ENCODE peak calls at places on chromosomes 2 and 18, in eight cellular contexts. W, H, R, K, Q, U, I and S are unnamed samples.

GRCh38 chr18:55425698-55426097 is 162.3 kb downstream of the TCF4 start:
- DNase-seq in R (no peak), H (no peak), W (no peak), I (no peak), U (no peak), Q (no peak), K (no peak), S (no peak)

GRCh38 chr18:11047156-11047555 is 102.2 kb downstream of the PIEZO2 start:
- DNase-seq in H (no peak), W (no peak), K (no peak), Q (no peak), U (no peak), I (no peak), R (no peak), S (peak)

GRCh38 chr2:113000436-113000835 is 4.8 kb upstream of the IL36A start:
- DNase-seq in W (no peak), Q (no peak), H (no peak), I (no peak), K (no peak), R (no peak), U (no peak), S (no peak)

GRCh38 chr2:230870544-230871360 is 6.0 kb downstream of the ITM2C start:
- DNase-seq in R (no peak), U (no peak), H (no peak), K (no peak), Q (no peak), W (no peak), I (peak), S (no peak)

GRCh38 chr2:236980961-236981360 is 104.7 kb upstream of the COPS8 start:
- DNase-seq in H (no peak), R (no peak), U (no peak), W (no peak), K (no peak), I (no peak), Q (no peak), S (no peak)

GRCh38 chr18:7021994-7022840 is 95.4 kb downstream of the LAMA1 start:
- DNase-seq in H (no peak), R (no peak), U (no peak), K (peak), W (peak), Q (no peak), I (peak), S (no peak)

GRCh38 chr2:55883339-55883738 is 40.2 kb downstream of the EFEMP1 start:
- DNase-seq in Q (no peak), R (no peak), U (no peak), W (peak), H (peak), I (no peak), K (no peak), S (no peak)

GRCh38 chr2:26922638-26923466 is 47.6 kb upstream of the MAPRE3 start:
- DNase-seq in R (no peak), U (peak), Q (peak), I (peak), K (peak), W (peak), H (peak), S (no peak)

GRCh38 chr2:212427031-212427430 is 111.6 kb downstream of the ERBB4 start:
- DNase-seq in W (no peak), U (no peak), R (no peak), Q (no peak), K (no peak), H (no peak), I (no peak), S (no peak)

GRCh38 chr2:224211821-224212220 is 172.7 kb upstream of the SERPINE2 start:
- DNase-seq in K (no peak), Q (no peak), I (no peak), W (no peak), U (no peak), H (no peak), R (no peak), S (no peak)

GRCh38 chr2:59756145-59756544 is 797.3 kb downstream of the BCL11A start:
- DNase-seq in W (no peak), R (no peak), I (peak), K (no peak), Q (no peak), H (no peak), U (no peak), S (no peak)

GRCh38 chr2:225894240-225894980 is 494.9 kb downstream of the NYAP2 start:
- DNase-seq in H (no peak), I (no peak), U (no peak), R (peak), W (peak), Q (no peak), K (no peak), S (no peak)

GRCh38 chr2:201996681-201997254 is 36.9 kb upstream of the FZD7 start:
- DNase-seq in R (no peak), Q (no peak), I (no peak), U (no peak), K (peak), W (no peak), H (no peak), S (no peak)

GRCh38 chr2:102520801-102521200 is 47.8 kb downstream of the SLC9A4 start:
- DNase-seq in Q (no peak), K (no peak), R (no peak), U (no peak), H (no peak), I (no peak), W (no peak), S (no peak)

GRCh38 chr18:21598726-21599584 is 1.5 kb downstream of the ESCO1 start:
- DNase-seq in R (no peak), H (no peak), W (no peak), I (peak), K (peak), Q (no peak), U (no peak), S (no peak)

GRCh38 chr2:201972621-201973255 is 60.9 kb upstream of the FZD7 start:
- DNase-seq in U (no peak), W (no peak), R (no peak), H (no peak), Q (no peak), I (no peak), K (no peak), S (no peak)

GRCh38 chr2:141271346-141271745 is 859.5 kb downstream of the LRP1B start:
- DNase-seq in U (no peak), R (no peak), K (no peak), W (no peak), H (no peak), Q (no peak), I (no peak), S (no peak)

GRCh38 chr18:28003451-28003850 is 173.5 kb downstream of the CDH2 start:
- DNase-seq in R (no peak), W (peak), I (no peak), H (no peak), K (no peak), Q (no peak), U (no peak), S (no peak)

GRCh38 chr2:130835766-130836015 is 1.0 kb upstream of the ARHGEF4 start:
- DNase-seq in Q (no peak), R (no peak), H (no peak), U (no peak), K (no peak), W (no peak), I (no peak), S (no peak)

GRCh38 chr2:144323946-144324345 is 196.0 kb downstream of the ZEB2 start:
- DNase-seq in H (no peak), K (no peak), R (no peak), Q (no peak), U (no peak), I (no peak), W (no peak), S (no peak)

DNA sequence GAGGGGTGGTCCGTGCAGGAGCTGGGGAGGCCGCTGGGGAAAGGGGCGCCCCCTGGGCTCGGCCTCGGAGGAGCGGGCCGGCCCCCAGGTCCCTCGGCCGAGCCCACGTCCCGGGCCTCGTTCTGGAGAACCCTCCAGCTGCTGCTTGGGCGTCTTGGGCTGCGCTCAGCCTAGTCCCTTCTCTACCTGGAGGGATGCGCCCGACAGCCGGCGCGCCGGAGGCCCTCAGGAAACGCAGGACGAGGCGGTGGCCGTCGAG is 293 bp upstream of the D2HGDH start:
- DNase-seq in W (no peak), I (no peak), K (no peak), Q (no peak), R (no peak), U (no peak), H (no peak), S (no peak)
- TF ChIP-seq CTCF in W (no peak), I (peak), K (no peak), Q (no peak), R (peak), U (no peak), H (no peak), S (peak)

GRCh38 chr18:13291745-13292447 is 73.3 kb downstream of the LDLRAD4 start:
- DNase-seq in W (no peak), I (no peak), U (no peak), Q (no peak), K (no peak), H (no peak), R (no peak), S (no peak)

GRCh38 chr18:13291299-13291698 is 72.7 kb downstream of the LDLRAD4 start:
- DNase-seq in K (no peak), U (no peak), W (no peak), Q (no peak), I (no peak), R (no peak), H (no peak), S (no peak)

GRCh38 chr18:13290856-13291271 is 72.3 kb downstream of the LDLRAD4 start:
- DNase-seq in U (no peak), K (no peak), H (no peak), Q (no peak), W (no peak), I (no peak), R (no peak), S (no peak)

GRCh38 chr18:13288509-13289138 is 70.1 kb downstream of the LDLRAD4 start:
- DNase-seq in R (no peak), K (no peak), I (no peak), W (no peak), U (no peak), H (no peak), Q (no peak), S (no peak)

GRCh38 chr18:13289501-13290205 is 71.1 kb downstream of the LDLRAD4 start:
- DNase-seq in Q (no peak), W (peak), K (no peak), U (no peak), H (no peak), R (no peak), I (no peak), S (no peak)
- TF ChIP-seq CTCF in Q (no peak), W (no peak), K (no peak), U (no peak), H (no peak), R (no peak), I (no peak), S (no peak)

DNA sequence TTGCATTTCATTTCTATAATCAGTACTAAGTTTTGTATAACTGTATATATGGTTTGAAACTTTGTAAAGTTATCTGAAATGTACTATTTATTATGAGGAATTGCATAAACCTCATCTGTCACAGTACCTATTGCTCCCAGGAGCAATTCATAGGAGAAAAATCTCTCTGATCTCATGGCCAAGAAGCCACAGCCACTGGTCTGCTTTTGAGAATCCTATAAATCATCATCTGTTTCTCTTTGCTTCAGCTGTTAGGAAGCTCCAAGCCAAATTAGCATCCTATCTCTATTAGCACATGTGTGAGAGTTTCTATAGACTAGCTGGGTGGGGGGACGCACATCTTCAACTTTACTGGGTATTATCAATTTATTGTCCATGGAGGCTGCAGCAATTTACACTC is 210.3 kb downstream of the CYP26B1 start:
- DNase-seq in K (no peak), Q (no peak), I (no peak), H (no peak), R (no peak), W (no peak), U (no peak), S (no peak)
- TF ChIP-seq CTCF in K (no peak), Q (no peak), I (no peak), H (no peak), R (no peak), W (no peak), U (no peak), S (no peak)

GRCh38 chr2:239133945-239134570 is 266.8 kb downstream of the HDAC4 start:
- DNase-seq in I (no peak), W (no peak), H (no peak), Q (no peak), R (no peak), U (no peak), K (no peak), S (no peak)
- TF ChIP-seq CTCF in I (no peak), W (no peak), H (no peak), Q (no peak), R (no peak), U (no peak), K (no peak), S (no peak)

GRCh38 chr2:35873921-35874320 is 481.7 kb upstream of the CRIM1 start:
- DNase-seq in U (no peak), Q (no peak), W (no peak), R (no peak), I (peak), H (no peak), K (no peak), S (no peak)
- TF ChIP-seq CTCF in U (peak), Q (no peak), W (no peak), R (no peak), I (peak), H (no peak), K (no peak), S (peak)

GRCh38 chr2:65017335-65017734 is 28.1 kb downstream of the SLC1A4 start:
- DNase-seq in I (peak), K (no peak), H (no peak), R (no peak), U (no peak), Q (no peak), W (no peak), S (no peak)
- TF ChIP-seq CTCF in I (peak), K (no peak), H (no peak), R (no peak), U (no peak), Q (no peak), W (peak), S (peak)